ENCODE peak calls at places on chromosomes 1 and 21, in ten cellular contexts. S is NCI-H1436; C is NCI-H2081; O is fibroblast of villous mesenchyme; T is activated CD4-positive, alpha-beta T cell treated with anti-CD3 and anti-CD28 coated beads, Interleukin-2, amount 10 ng/mL, durations not matched to agents 7 days and 5 days; J is naive thymus-derived CD8-positive, alpha-beta T cell; B is foreskin fibroblast; H is CD8-positive, alpha-beta memory T cell; E is stimulated activated CD4-positive, alpha-beta T cell treated with anti-CD3 and anti-CD28 coated beads, Interleukin-4, amount 100 ng/mL, for 48 hours; L is lung microvascular endothelial cell. P is an unnamed sample.

GRCh38 chr1:208604295-208604694 is 360.1 kb upstream of the PLXNA2 start:
- DNase-seq in S (no peak), C (no peak), O (no peak), T (no peak), J (no peak), B (peak), H (no peak), E (no peak), L (peak), P (peak)

GRCh38 chr1:246482780-246483179 is 24.3 kb downstream of the SMYD3 start:
- DNase-seq in S (no peak), C (no peak), O (peak), T (no peak), J (no peak), B (no peak), H (no peak), E (no peak), L (no peak), P (no peak)

GRCh38 chr1:176903474-176903873 is 261.0 kb downstream of the ASTN1 start:
- DNase-seq in S (no peak), C (no peak), O (no peak), T (no peak), J (no peak), B (peak), H (no peak), E (no peak), L (no peak), P (no peak)

GRCh38 chr1:87805661-87806376 is 477.1 kb downstream of the LMO4 start:
- DNase-seq in S (no peak), C (no peak), O (peak), T (no peak), J (no peak), B (peak), H (no peak), E (no peak), L (no peak), P (peak)

GRCh38 chr1:57727121-57727520 is 303.3 kb upstream of the DAB1 start:
- DNase-seq in S (no peak), C (no peak), O (no peak), T (no peak), J (no peak), B (no peak), H (no peak), E (no peak), L (no peak), P (no peak)

GRCh38 chr1:41652346-41653124 is 168.1 kb upstream of the EDN2 start:
- DNase-seq in S (no peak), C (no peak), O (no peak), T (no peak), J (no peak), B (no peak), H (no peak), E (no peak), L (no peak), P (no peak)

GRCh38 chr1:36755313-36756230 is 272.9 kb upstream of the CSF3R start:
- DNase-seq in S (no peak), C (no peak), O (no peak), T (no peak), J (no peak), B (no peak), H (no peak), E (no peak), L (no peak), P (no peak)

GRCh38 chr1:247740721-247741120 is 2.3 kb downstream of the OR14K1 start:
- DNase-seq in S (no peak), C (no peak), O (peak), T (no peak), J (no peak), B (no peak), H (no peak), E (no peak), L (no peak), P (no peak)

GRCh38 chr1:226351709-226352108 is 42.7 kb upstream of the LIN9 start:
- DNase-seq in S (no peak), C (no peak), O (no peak), T (no peak), J (no peak), B (no peak), H (no peak), E (no peak), L (no peak), P (no peak)

GRCh38 chr21:41813226-41813625 is 46.4 kb upstream of the RIPK4 start:
- DNase-seq in S (no peak), C (no peak), O (no peak), T (no peak), J (no peak), B (no peak), H (no peak), E (no peak), L (no peak), P (no peak)

GRCh38 chr1:230891984-230892383 is 23.7 kb upstream of the C1orf198 start:
- DNase-seq in S (no peak), C (no peak), O (no peak), T (no peak), J (no peak), B (no peak), H (no peak), E (no peak), L (no peak), P (no peak)

GRCh38 chr1:43277116-43277876 is 7.5 kb downstream of the TMEM125 start:
- DNase-seq in S (no peak), C (no peak), O (no peak), T (no peak), J (no peak), B (no peak), H (no peak), E (no peak), L (no peak), P (no peak)

GRCh38 chr21:38679531-38679930 is 126.2 kb upstream of the ETS2 start:
- DNase-seq in S (no peak), C (no peak), O (peak), T (no peak), J (no peak), B (peak), H (no peak), E (no peak), L (peak), P (no peak)

GRCh38 chr1:37478890-37479254 is 4.5 kb downstream of the ZC3H12A start:
- DNase-seq in S (no peak), C (no peak), O (peak), T (peak), J (peak), B (no peak), H (peak), E (no peak), L (no peak), P (no peak)

GRCh38 chr21:27388835-27389234 is 421.9 kb upstream of the ADAMTS5 start:
- DNase-seq in S (no peak), C (no peak), O (no peak), T (no peak), J (no peak), B (no peak), H (no peak), E (no peak), L (no peak), P (peak)

GRCh38 chr1:20158358-20159070 is 19.4 kb downstream of the PLA2G2F start:
- DNase-seq in S (no peak), C (no peak), O (no peak), T (no peak), J (no peak), B (no peak), H (no peak), E (no peak), L (no peak), P (no peak)

GRCh38 chr21:34950980-34951379 is 98.1 kb downstream of the RUNX1 start:
- DNase-seq in S (no peak), C (no peak), O (no peak), T (no peak), J (no peak), B (no peak), H (no peak), E (no peak), L (no peak), P (no peak)

GRCh38 chr1:80534606-80535360 is 1266.0 kb upstream of the ADGRL2 start:
- DNase-seq in S (no peak), C (no peak), O (no peak), T (no peak), J (no peak), B (peak), H (no peak), E (no peak), L (no peak), P (no peak)

GRCh38 chr1:94285026-94285654 is 47.8 kb upstream of the ARHGAP29 start:
- DNase-seq in S (no peak), C (no peak), O (no peak), T (no peak), J (no peak), B (no peak), H (no peak), E (no peak), L (no peak), P (no peak)

GRCh38 chr1:1314678-1315335 is 6.4 kb downstream of the PUSL1 start:
- DNase-seq in S (no peak), C (no peak), O (no peak), T (no peak), J (no peak), B (no peak), H (no peak), E (no peak), L (no peak), P (no peak)

GRCh38 chr1:153366261-153366660 is 8.6 kb downstream of the S100A9 start:
- DNase-seq in S (no peak), C (no peak), O (no peak), T (no peak), J (no peak), B (no peak), H (no peak), E (no peak), L (no peak), P (no peak)

GRCh38 chr1:183218981-183219621 is 33.0 kb downstream of the LAMC2 start:
- DNase-seq in S (peak), C (no peak), O (no peak), T (peak), J (peak), B (no peak), H (peak), E (no peak), L (no peak), P (no peak)

GRCh38 chr1:235327559-235328270 is at the start of gene ARID4B:
- DNase-seq in S (no peak), C (peak), O (no peak), T (no peak), J (peak), B (no peak), H (no peak), E (no peak), L (no peak), P (no peak)

GRCh38 chr1:62687421-62687902 is 724 bp downstream of the DOCK7 start:
- DNase-seq in S (peak), C (no peak), O (peak), T (peak), J (peak), B (peak), H (peak), E (no peak), L (peak), P (no peak)

GRCh38 chr1:234619071-234619480 is 9.1 kb upstream of the IRF2BP2 start:
- DNase-seq in S (no peak), C (no peak), O (no peak), T (no peak), J (no peak), B (no peak), H (no peak), E (no peak), L (peak), P (no peak)

GRCh38 chr1:208219659-208220282 is 24.4 kb downstream of the PLXNA2 start:
- DNase-seq in S (no peak), C (no peak), O (peak), T (no peak), J (no peak), B (no peak), H (no peak), E (no peak), L (peak), P (no peak)

GRCh38 chr21:34670220-34670961 is 1.6 kb downstream of the CLIC6 start:
- DNase-seq in S (no peak), C (no peak), O (no peak), T (no peak), J (no peak), B (no peak), H (no peak), E (no peak), L (no peak), P (no peak)

GRCh38 chr21:25573409-25574206 is 33.7 kb downstream of the MRPL39 start:
- DNase-seq in S (no peak), C (no peak), O (peak), T (peak), J (no peak), B (peak), H (peak), E (peak), L (peak), P (peak)